ENCODE peak calls at places on chromosomes 11 and 22, in four cellular contexts. G is GF-D8, Y is GM12865, I is gastrocnemius medialis. S is an unnamed sample.

GRCh38 chr11:11895672-11896071 is 53.9 kb downstream of the USP47 start:
- DNase-seq in G (no peak), Y (no peak), I (no peak), S (no peak)

GRCh38 chr22:30324008-30324730 is 2.6 kb downstream of the TBC1D10A start:
- DNase-seq in G (peak), Y (peak), I (no peak), S (no peak)

GRCh38 chr11:26323837-26324236 is 8.1 kb upstream of the ANO3 start:
- DNase-seq in G (no peak), Y (no peak), I (no peak), S (no peak)

GRCh38 chr11:101759771-101760450 is 154.9 kb upstream of the CEP126 start:
- DNase-seq in G (no peak), Y (no peak), I (no peak), S (no peak)

GRCh38 chr11:134452026-134452848 is 40.2 kb upstream of the B3GAT1 start:
- DNase-seq in G (no peak), Y (no peak), I (no peak), S (no peak)

GRCh38 chr11:8744423-8744822 is 61.8 kb downstream of the RPL27A start:
- DNase-seq in G (no peak), Y (no peak), I (no peak), S (no peak)

GRCh38 chr11:101269990-101270660 is 140.5 kb upstream of the PGR start:
- DNase-seq in G (no peak), Y (no peak), I (no peak), S (no peak)

GRCh38 chr22:33116846-33117547 is 58.8 kb upstream of the SYN3 start:
- DNase-seq in G (no peak), Y (no peak), I (no peak), S (no peak)

GRCh38 chr11:134287561-134287960 is 11.4 kb downstream of the GLB1L3 start:
- DNase-seq in G (no peak), Y (no peak), I (no peak), S (no peak)

GRCh38 chr11:126231725-126232459 is 20.3 kb downstream of the FAM118B start:
- DNase-seq in G (no peak), Y (no peak), I (no peak), S (no peak)

GRCh38 chr11:67456068-67456705 is 1.0 kb downstream of the CABP4 start:
- DNase-seq in G (no peak), Y (no peak), I (no peak), S (no peak)

GRCh38 chr11:2262301-2263011 is 7.9 kb downstream of the ASCL2 start:
- DNase-seq in G (no peak), Y (no peak), I (no peak), S (no peak)

GRCh38 chr11:13329670-13330401 is 52.2 kb downstream of the BMAL1 start:
- DNase-seq in G (no peak), Y (no peak), I (peak), S (no peak)

GRCh38 chr11:112182867-112183266 is 7.6 kb downstream of the BCO2 start:
- DNase-seq in G (no peak), Y (no peak), I (no peak), S (no peak)

GRCh38 chr11:131297441-131297840 is 73.0 kb upstream of the NTM start:
- DNase-seq in G (no peak), Y (no peak), I (no peak), S (no peak)

GRCh38 chr22:49196046-49196511 is 631.6 kb downstream of the BRD1 start:
- DNase-seq in G (no peak), Y (no peak), I (no peak), S (no peak)

GRCh38 chr11:129141748-129142475 is 50.2 kb downstream of the ARHGAP32 start:
- DNase-seq in G (no peak), Y (no peak), I (no peak), S (no peak)

GRCh38 chr11:63999349-64000025 is 13.2 kb downstream of the OTUB1 start:
- DNase-seq in G (no peak), Y (peak), I (no peak), S (peak)

GRCh38 chr11:96105197-96105895 is 181.4 kb upstream of the MTMR2 start:
- DNase-seq in G (no peak), Y (no peak), I (no peak), S (no peak)

GRCh38 chr11:70879601-70880285 is 372.6 kb downstream of the SHANK2 start:
- DNase-seq in G (no peak), Y (no peak), I (no peak), S (no peak)

GRCh38 chr11:72478596-72479143 is 44.3 kb upstream of the CLPB start:
- DNase-seq in G (no peak), Y (no peak), I (no peak), S (no peak)

GRCh38 chr11:77151804-77152513 is 23.9 kb downstream of the MYO7A start:
- DNase-seq in G (peak), Y (no peak), I (no peak), S (no peak)

GRCh38 chr22:49016909-49017768 is 810.5 kb downstream of the BRD1 start:
- DNase-seq in G (no peak), Y (no peak), I (no peak), S (peak)

GRCh38 chr11:126378763-126379162 is 23.3 kb downstream of the ST3GAL4 start:
- DNase-seq in G (no peak), Y (no peak), I (no peak), S (no peak)

GRCh38 chr11:75203138-75203537 is 37.4 kb upstream of the TPBGL start:
- DNase-seq in G (no peak), Y (no peak), I (no peak), S (no peak)

GRCh38 chr11:10777806-10778205 is 26.8 kb downstream of the CTR9 start:
- DNase-seq in G (peak), Y (no peak), I (no peak), S (no peak)

GRCh38 chr11:76054330-76054729 is 152.0 kb downstream of the WNT11 start:
- DNase-seq in G (no peak), Y (no peak), I (no peak), S (no peak)

GRCh38 chr11:8604078-8604723 is 10.2 kb upstream of the STK33 start:
- DNase-seq in G (no peak), Y (peak), I (peak), S (no peak)

GRCh38 chr22:34914871-34915270 is 151.1 kb upstream of the ISX start:
- DNase-seq in G (no peak), Y (no peak), I (no peak), S (no peak)

GRCh38 chr11:62705401-62705800 is 1.8 kb downstream of the BSCL2 start:
- DNase-seq in G (no peak), Y (no peak), I (no peak), S (no peak)

GRCh38 chr11:57124912-57125311 is 56.8 kb upstream of the LRRC55 start:
- DNase-seq in G (no peak), Y (no peak), I (no peak), S (no peak)

GRCh38 chr11:31323145-31323544 is 46.4 kb downstream of the DCDC1 start:
- DNase-seq in G (no peak), Y (no peak), I (no peak), S (no peak)

GRCh38 chr11:9001736-9002135 is 2.1 kb downstream of the NRIP3 start:
- DNase-seq in G (peak), Y (no peak), I (no peak), S (no peak)

GRCh38 chr11:44203270-44204043 is 106.5 kb downstream of the ALX4 start:
- DNase-seq in G (no peak), Y (no peak), I (peak), S (no peak)